ENCODE peak calls at places on chromosomes 6 and 20, in eight cellular contexts. R is foreskin fibroblast; C is epithelial cell of esophagus; D is CD8-positive, alpha-beta T cell; Q is choroid plexus epithelial cell; N is HFF-Myc; Y is kidney; T is HepG2. X is an unnamed sample.

GRCh38 chr6:20827798-20828197 is 293.5 kb downstream of the CDKAL1 start:
- DNase-seq in Q (peak; percentile 95), R (peak; percentile 31), N (no peak), D (no peak), C (peak; percentile 35), T (no peak), Y (no peak), X (peak; percentile 84)

GRCh38 chr6:157258878-157259277 is 64.4 kb downstream of the TMEM242 start:
- DNase-seq in T (no peak), C (no peak), Q (no peak), D (peak; percentile 30), R (no peak), N (no peak), Y (no peak), X (no peak)

GRCh38 chr6:11275598-11275997 is 43.1 kb upstream of the NEDD9 start:
- DNase-seq in D (no peak), Q (no peak), T (peak; percentile 91), C (no peak), Y (no peak), N (no peak), R (no peak), X (no peak)

GRCh38 chr6:158567871-158568401 is 8.0 kb downstream of the TMEM181 start:
- DNase-seq in C (peak; percentile 70), R (no peak), D (peak; percentile 27), N (no peak), T (no peak), Q (no peak), Y (no peak), X (no peak)

GRCh38 chr6:10554826-10555225 is 33.7 kb downstream of the GCNT2 start:
- DNase-seq in T (no peak), Y (no peak), D (no peak), N (no peak), Q (no peak), R (no peak), C (no peak), X (no peak)

GRCh38 chr6:105170066-105170465 is 9.7 kb downstream of the POPDC3 start:
- DNase-seq in Q (peak; percentile 50), N (no peak), T (no peak), C (peak; percentile 58), D (no peak), Y (no peak), R (peak; percentile 51), X (no peak)

GRCh38 chr6:139146317-139146726 is 11.4 kb downstream of the HECA start:
- DNase-seq in Q (no peak), D (no peak), C (no peak), N (no peak), R (no peak), T (no peak), Y (no peak), X (no peak)

GRCh38 chr6:112649853-112650252 is 302.7 kb downstream of the RFPL4B start:
- DNase-seq in Y (no peak), T (no peak), Q (no peak), N (no peak), R (no peak), D (no peak), C (no peak), X (no peak)

GRCh38 chr20:37810027-37810426 is 92.9 kb upstream of the VSTM2L start:
- DNase-seq in T (no peak), Y (no peak), Q (no peak), D (no peak), C (no peak), R (no peak), N (no peak), X (no peak)

GRCh38 chr20:17971571-17972013 is 2.8 kb downstream of the MGME1 start:
- DNase-seq in D (no peak), T (peak; percentile 80), N (no peak), R (peak; percentile 32), Q (peak; percentile 85), Y (no peak), C (no peak), X (no peak)

GRCh38 chr20:64068381-64069208 is 5.6 kb downstream of the TCEA2 start:
- DNase-seq in D (no peak), Q (no peak), R (no peak), C (no peak), N (no peak), T (no peak), Y (no peak), X (no peak)

GRCh38 chr6:168155193-168155592 is 76.2 kb upstream of the FRMD1 start:
- DNase-seq in N (no peak), D (no peak), Y (no peak), R (peak; percentile 23), C (no peak), T (no peak), Q (peak; percentile 28), X (no peak)

DNA sequence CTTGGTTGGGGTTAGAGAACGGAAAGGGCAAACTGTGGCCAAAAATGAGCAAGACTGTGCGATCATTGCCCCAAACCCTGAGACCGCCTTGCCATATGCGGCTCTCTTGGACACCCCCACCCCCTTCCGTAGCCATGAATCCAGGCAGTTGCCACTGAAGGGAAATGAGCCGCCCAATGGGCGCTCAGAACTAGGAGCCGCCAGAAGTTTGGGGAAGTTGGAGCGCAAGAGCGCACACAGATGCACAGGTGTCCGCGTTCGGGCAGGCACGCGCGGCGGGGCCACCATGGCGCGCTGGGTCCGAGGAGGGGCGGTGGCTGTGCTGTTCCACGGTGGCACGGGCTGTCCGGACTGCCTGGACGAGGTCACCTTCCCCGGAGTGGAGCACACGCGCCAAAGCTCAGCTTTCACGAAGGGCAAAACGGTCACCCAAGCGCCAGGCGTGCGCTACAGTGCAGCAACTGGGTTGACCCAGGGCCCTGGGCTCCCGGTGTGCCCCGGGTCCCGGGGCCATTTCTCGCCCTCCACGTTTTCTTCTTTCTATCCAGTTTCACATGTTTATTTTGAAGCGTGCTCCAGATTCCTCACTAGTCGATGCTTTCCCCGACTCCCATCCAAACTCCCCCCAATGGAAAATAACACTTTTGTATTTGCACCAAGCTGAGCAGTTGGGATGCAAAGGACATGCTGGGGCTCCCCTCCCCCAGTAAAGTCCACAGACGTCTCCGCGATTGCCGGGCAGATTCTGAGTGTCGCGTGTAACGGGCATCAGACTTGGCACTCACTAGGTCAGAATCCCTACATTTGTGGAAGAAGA is 903 bp upstream of the PDE10A start:
- DNase-seq in N (no peak), T (no peak), R (no peak), Y (no peak), C (peak; percentile 24), Q (no peak), D (no peak), X (no peak)
- TF ChIP-seq CTCF in N (no peak), T (no peak), R (no peak), Y (no peak), C (no peak), Q (no peak), D (no peak), X (no peak)

GRCh38 chr6:17280138-17280537 is 1.0 kb upstream of the RBM24 start:
- DNase-seq in R (no peak), Q (no peak), N (no peak), D (no peak), T (no peak), C (no peak), Y (no peak), X (no peak)
- H3K4me3 ChIP-seq in R (peak overlapping the region; percentile 75), Q (peak overlapping the region; percentile 71), N (peak overlapping the region; percentile 64), D (no peak overlapping the region), T (no peak overlapping the region), C (no peak overlapping the region), Y (no peak overlapping the region), X (peak overlapping the region; percentile 92)

GRCh38 chr6:160861824-160862223 is 129.7 kb upstream of the MAP3K4 start:
- DNase-seq in N (no peak), C (no peak), R (no peak), T (no peak), Y (no peak), Q (no peak), D (no peak), X (no peak)
- TF ChIP-seq CTCF in N (no peak), C (no peak), R (no peak), T (no peak), Y (no peak), Q (no peak), D (no peak), X (no peak)

DNA sequence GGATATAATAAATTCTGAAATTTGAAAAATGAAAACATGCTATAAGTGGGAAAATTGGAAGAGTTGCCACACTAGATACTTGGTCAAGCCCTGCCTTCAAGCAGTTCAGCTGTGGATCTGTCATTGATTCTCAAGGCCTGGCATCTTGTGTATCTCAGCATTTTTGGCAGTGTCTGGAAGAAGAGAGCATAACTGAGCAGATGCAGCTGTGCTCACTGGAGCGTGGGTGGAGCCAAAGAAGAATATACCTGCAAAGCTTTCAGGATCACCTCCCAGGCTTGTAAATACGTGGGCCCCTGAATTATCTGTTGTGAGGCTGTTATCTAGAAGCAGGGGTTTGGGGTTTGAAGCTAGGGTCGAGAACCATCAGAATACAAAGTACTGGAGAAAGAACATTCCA is 31.3 kb upstream of the CHD6 start:
- DNase-seq in T (no peak), D (no peak), Q (no peak), N (no peak), R (no peak), C (no peak), Y (no peak), X (no peak)
- H3K4me3 ChIP-seq in T (no peak overlapping the region), D (no peak overlapping the region), Q (no peak overlapping the region), N (no peak overlapping the region), R (no peak overlapping the region), C (no peak overlapping the region), Y (no peak overlapping the region), X (no peak overlapping the region)

GRCh38 chr20:41304413-41305079 is 13.0 kb downstream of the ZHX3 start:
- DNase-seq in C (peak; percentile 31), N (no peak), D (no peak), T (no peak), R (no peak), Y (no peak), Q (no peak), X (no peak)
- TF ChIP-seq CTCF in C (no peak), N (no peak), D (no peak), T (no peak), R (no peak), Y (no peak), Q (no peak), X (no peak)

GRCh38 chr6:141488466-141488865 is 644.3 kb upstream of the GJE1 start:
- DNase-seq in C (peak; percentile 16), Y (no peak), Q (peak; percentile 64), T (no peak), R (no peak), D (no peak), N (no peak), X (no peak)
- H3K4me3 ChIP-seq in C (no peak overlapping the region), Y (no peak overlapping the region), Q (no peak overlapping the region), T (no peak overlapping the region), R (no peak overlapping the region), D (no peak overlapping the region), N (no peak overlapping the region), X (no peak overlapping the region)